ENCODE peak calls at places on chromosomes 6 and 20, in six cellular contexts. M, F, X, A, I and R are unnamed samples.

GRCh38 chr6:118288355-118289124 is 259.6 kb upstream of the PLN start:
- DNase-seq in F (no peak), X (no peak), A (no peak), I (no peak), M (no peak), R (no peak)

GRCh38 chr20:24781061-24781980 is 167.7 kb upstream of the CST7 start:
- DNase-seq in M (no peak), X (no peak), F (peak), A (no peak), I (no peak), R (peak)

GRCh38 chr6:97917369-97917768 is 634.4 kb upstream of the MMS22L start:
- DNase-seq in X (no peak), I (no peak), F (no peak), A (no peak), M (no peak), R (no peak)

GRCh38 chr6:31888281-31889258 is 8.9 kb downstream of the EHMT2 start:
- DNase-seq in I (peak), F (no peak), X (no peak), M (no peak), A (no peak), R (no peak)

GRCh38 chr20:38303908-38304379 is at the start of gene BPI:
- DNase-seq in X (peak), F (no peak), M (no peak), I (no peak), A (peak), R (no peak)

GRCh38 chr6:142478117-142478516 is 176.3 kb downstream of the ADGRG6 start:
- DNase-seq in I (peak), M (peak), X (no peak), F (no peak), A (peak), R (no peak)

GRCh38 chr20:58888521-58889333 is 36.2 kb downstream of the GNAS start:
- DNase-seq in M (no peak), A (no peak), X (peak), F (peak), I (peak), R (peak)

GRCh38 chr6:166307981-166308768 is at the start of gene PRR18:
- DNase-seq in M (no peak), F (peak), I (peak), A (no peak), X (no peak), R (peak)

GRCh38 chr6:53718597-53719460 is 53.3 kb upstream of the KLHL31 start:
- DNase-seq in M (no peak), A (peak), F (no peak), X (peak), I (no peak), R (peak)

GRCh38 chr6:14129572-14129971 is 12.0 kb downstream of the CD83 start:
- DNase-seq in I (no peak), M (peak), F (peak), X (peak), A (peak), R (peak)

GRCh38 chr20:63542696-63543095 is 4.9 kb downstream of the SRMS start:
- DNase-seq in A (no peak), F (no peak), I (no peak), X (no peak), M (no peak), R (no peak)

GRCh38 chr6:28252507-28252975 is 472 bp upstream of the ZKSCAN4 start:
- DNase-seq in F (no peak), I (no peak), A (peak), X (no peak), M (no peak), R (no peak)

GRCh38 chr6:71967436-71967835 is 81.1 kb downstream of the RIMS1 start:
- DNase-seq in A (no peak), X (no peak), F (no peak), M (peak), I (no peak), R (no peak)

GRCh38 chr6:33323623-33323948 is 6.0 kb upstream of the ZBTB22 start:
- DNase-seq in I (no peak), X (no peak), F (no peak), M (no peak), A (no peak), R (no peak)

GRCh38 chr6:121645100-121645745 is 209.8 kb downstream of the GJA1 start:
- DNase-seq in I (no peak), A (peak), M (no peak), F (no peak), X (no peak), R (no peak)

GRCh38 chr20:18908109-18908508 is 94.5 kb downstream of the SCP2D1 start:
- DNase-seq in M (no peak), F (no peak), A (no peak), I (no peak), X (no peak), R (no peak)

GRCh38 chr6:136539967-136540366 is 10.3 kb downstream of the MAP7 start:
- DNase-seq in I (no peak), F (no peak), X (no peak), A (no peak), M (no peak), R (no peak)

GRCh38 chr6:45457141-45457540 is 79.4 kb upstream of the SUPT3H start:
- DNase-seq in M (no peak), I (no peak), A (no peak), X (no peak), F (no peak), R (no peak)

GRCh38 chr6:16704706-16705402 is 56.4 kb downstream of the ATXN1 start:
- DNase-seq in X (no peak), F (no peak), I (peak), A (no peak), M (no peak), R (no peak)

GRCh38 chr6:56406276-56407269 is 159.2 kb upstream of the COL21A1 start:
- DNase-seq in F (no peak), M (no peak), I (no peak), X (no peak), A (no peak), R (no peak)

GRCh38 chr6:11412011-11412424 is 125.5 kb upstream of the TMEM170B start:
- DNase-seq in F (no peak), A (no peak), M (no peak), I (no peak), X (no peak), R (no peak)

GRCh38 chr20:54622338-54623280 is 147.2 kb downstream of the DOK5 start:
- DNase-seq in M (no peak), A (no peak), X (no peak), I (peak), F (no peak), R (no peak)

GRCh38 chr6:33895296-33895695 is 91.5 kb upstream of the MLN start:
- DNase-seq in X (no peak), I (no peak), M (no peak), A (no peak), F (no peak), R (no peak)

GRCh38 chr6:15948930-15949900 is 179.7 kb upstream of the MYLIP start:
- DNase-seq in I (no peak), F (no peak), X (no peak), A (no peak), M (no peak), R (no peak)

GRCh38 chr6:18674346-18674745 is 287.2 kb downstream of the RNF144B start:
- DNase-seq in X (no peak), A (no peak), I (no peak), F (no peak), M (no peak), R (no peak)

GRCh38 chr6:51515052-51515402 is 572.4 kb downstream of the PKHD1 start:
- DNase-seq in A (no peak), I (no peak), M (no peak), F (no peak), X (no peak), R (no peak)

GRCh38 chr20:44963325-44964215 is 2.7 kb upstream of the STK4 start:
- DNase-seq in A (no peak), M (no peak), I (no peak), X (no peak), F (no peak), R (no peak)

GRCh38 chr6:16090452-16090851 is 38.4 kb upstream of the MYLIP start:
- DNase-seq in A (no peak), X (no peak), M (no peak), I (no peak), F (no peak), R (no peak)

GRCh38 chr6:86871681-86872080 is 65.6 kb upstream of the HTR1E start:
- DNase-seq in A (no peak), I (no peak), M (no peak), X (no peak), F (no peak), R (no peak)